ENCODE peak calls at places on chromosomes 5 and 9, in eight cellular contexts. P is ovary, J is IMR-90, Q is Peyer's patch, D is heart left ventricle, Z is sigmoid colon, U is thyroid gland, E is adrenal gland. X is an unnamed sample.

GRCh38 chr5:147878066-147878748 is at the start of gene SCGB3A2:
- DNase-seq in P (no peak), J (no peak), Q (no peak), D (no peak), Z (no peak), U (no peak), E (no peak), X (no peak)

GRCh38 chr5:71892641-71893340 is 173.7 kb downstream of the CARTPT start:
- DNase-seq in P (no peak), J (no peak), Q (no peak), D (no peak), Z (no peak), U (no peak), E (no peak), X (no peak)

GRCh38 chr9:100011062-100011681 is 87.6 kb downstream of the ERP44 start:
- DNase-seq in P (no peak), J (peak; percentile 67), Q (no peak), D (no peak), Z (no peak), U (no peak), E (no peak), X (peak; percentile 49)

GRCh38 chr5:167798427-167798826 is 493.0 kb upstream of the WWC1 start:
- DNase-seq in P (no peak), J (no peak), Q (no peak), D (no peak), Z (no peak), U (no peak), E (no peak), X (no peak)

GRCh38 chr9:117204971-117205370 is 209.9 kb downstream of the ASTN2 start:
- DNase-seq in P (no peak), J (peak; percentile 5), Q (no peak), D (no peak), Z (no peak), U (no peak), E (no peak), X (no peak)

GRCh38 chr5:65961644-65962043 is 35.3 kb downstream of the ERBIN start:
- DNase-seq in P (no peak), J (peak; percentile 79), Q (no peak), D (no peak), Z (no peak), U (no peak), E (no peak), X (no peak)

GRCh38 chr5:96896285-96896711 is 20.0 kb downstream of the ERAP2 start:
- DNase-seq in P (no peak), J (no peak), Q (peak; percentile 43), D (no peak), Z (no peak), U (no peak), E (no peak), X (no peak)

GRCh38 chr9:93899609-93900435 is 55.3 kb downstream of the BARX1 start:
- DNase-seq in P (peak; percentile 0), J (no peak), Q (no peak), D (no peak), Z (peak; percentile 56), U (no peak), E (no peak), X (no peak)

GRCh38 chr9:91193658-91194391 is 167.9 kb downstream of the AUH start:
- DNase-seq in P (peak; percentile 91), J (peak; percentile 96), Q (peak; percentile 79), D (peak; percentile 84), Z (peak; percentile 94), U (peak; percentile 75), E (peak; percentile 92), X (peak; percentile 81)

GRCh38 chr9:91195372-91196012 is 166.2 kb downstream of the AUH start:
- DNase-seq in P (no peak), J (no peak), Q (no peak), D (no peak), Z (no peak), U (no peak), E (no peak), X (no peak)

GRCh38 chr9:91197232-91198181 is 164.2 kb downstream of the AUH start:
- DNase-seq in P (peak; percentile 89), J (peak; percentile 98), Q (peak; percentile 42), D (peak; percentile 54), Z (peak; percentile 96), U (peak; percentile 30), E (peak; percentile 95), X (peak; percentile 80)

GRCh38 chr9:91198405-91198804 is 163.3 kb downstream of the AUH start:
- DNase-seq in P (no peak), J (no peak), Q (no peak), D (no peak), Z (no peak), U (no peak), E (no peak), X (no peak)

DNA sequence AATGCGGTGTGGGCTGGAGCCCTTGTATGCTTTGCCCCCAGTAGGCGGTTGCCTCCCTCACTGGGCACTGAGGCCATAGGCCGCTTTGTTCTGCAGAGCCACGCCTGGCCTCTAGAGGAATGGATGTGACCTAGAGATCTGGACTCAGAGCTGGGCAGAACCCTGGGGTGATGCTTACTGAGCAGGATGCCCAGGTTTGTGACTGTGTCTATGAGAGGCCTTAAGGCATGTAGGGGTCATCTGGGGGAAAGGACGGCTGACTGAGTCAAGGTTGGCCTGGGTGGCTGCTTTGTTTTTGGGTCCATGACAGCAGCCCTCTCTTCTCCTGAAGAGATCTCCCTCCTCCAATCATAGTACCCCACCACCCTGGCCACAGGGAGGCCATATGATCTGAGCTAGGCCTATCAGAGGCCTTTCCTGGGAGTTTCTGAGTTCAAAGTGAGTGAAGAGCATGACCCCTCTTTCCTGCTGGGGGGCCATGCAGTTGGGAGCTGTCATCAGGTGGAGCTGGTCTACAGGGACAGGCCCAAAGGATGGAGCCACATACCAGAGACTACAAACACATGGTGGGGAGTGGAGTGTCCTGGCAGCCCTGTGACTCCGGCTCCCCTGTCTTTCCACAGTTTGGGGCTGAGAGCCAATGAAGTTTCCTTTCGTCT is 165.5 kb downstream of the AUH start:
- DNase-seq in P (no peak), J (no peak), Q (no peak), D (no peak), Z (no peak), U (no peak), E (no peak), X (no peak)
- H3K4me1 ChIP-seq in P (peaks cover 17% of the 10 kb centered on the region), J (peaks cover 40% of the 10 kb centered on the region), Q (peaks cover 19% of the 10 kb centered on the region), D (peaks cover 6% of the 10 kb centered on the region), Z (peaks cover 61% of the 10 kb centered on the region), U (peaks cover 48% of the 10 kb centered on the region), E (peaks cover 69% of the 10 kb centered on the region), X (peaks cover 25% of the 10 kb centered on the region)

DNA sequence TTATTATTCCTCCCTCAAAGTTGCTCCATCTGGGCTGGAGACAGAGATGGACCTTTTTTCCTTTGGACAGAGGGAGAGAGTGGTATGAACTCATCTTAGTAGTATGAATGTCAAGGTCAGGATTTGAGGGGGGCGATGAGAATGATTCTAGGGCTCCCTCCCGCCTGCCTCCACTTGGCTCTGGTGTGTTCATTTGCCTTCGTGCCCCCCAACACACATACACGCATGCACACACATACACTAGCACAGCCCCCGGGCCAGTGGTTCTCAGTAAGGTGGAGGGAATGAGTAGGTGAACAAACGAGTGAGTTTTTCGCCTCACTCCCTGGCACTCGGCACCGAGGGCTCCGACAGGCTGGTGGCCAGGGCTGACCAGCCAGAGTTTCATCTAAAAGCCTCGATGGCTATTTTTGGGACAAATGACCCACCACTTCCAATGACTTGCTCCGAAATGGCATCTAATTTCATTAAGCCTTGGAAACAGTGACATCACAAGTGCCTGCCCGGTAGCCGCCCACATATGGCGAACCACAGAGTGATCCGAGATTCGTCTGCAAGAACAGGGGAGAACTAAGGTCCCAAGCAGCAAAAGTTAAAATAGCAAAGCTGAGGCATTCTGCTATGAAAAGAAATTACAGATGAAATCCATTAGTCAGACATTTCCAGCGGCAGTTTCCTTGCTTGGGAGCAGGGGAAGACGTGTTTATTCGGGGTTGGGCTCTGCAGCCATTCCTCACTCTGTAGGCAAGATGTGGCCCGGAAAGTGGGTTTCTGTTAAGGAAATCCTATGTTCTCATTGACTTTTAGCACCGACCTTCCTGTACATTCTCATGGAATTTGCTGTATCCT is 44.8 kb downstream of the ERGIC1 start:
- DNase-seq in P (peak; percentile 42), J (peak; percentile 74), Q (no peak), D (peak; percentile 40), Z (no peak), U (no peak), E (peak; percentile 81), X (no peak)
- TF ChIP-seq POLR2A in P (no peak), J (no peak), Q (no peak), D (no peak), Z (no peak), U (no peak), E (peak; percentile 70), X (no peak)

GRCh38 chr5:145946112-145946861 is 9.9 kb downstream of the SH3RF2 start:
- DNase-seq in P (no peak), J (peak; percentile 84), Q (no peak), D (no peak), Z (no peak), U (no peak), E (peak; percentile 46), X (no peak)

GRCh38 chr5:145947581-145947980 is 11.2 kb downstream of the SH3RF2 start:
- DNase-seq in P (no peak), J (no peak), Q (no peak), D (no peak), Z (no peak), U (no peak), E (no peak), X (no peak)

GRCh38 chr5:145943674-145944121 is 7.3 kb downstream of the SH3RF2 start:
- DNase-seq in P (no peak), J (peak; percentile 25), Q (no peak), D (no peak), Z (no peak), U (peak; percentile 74), E (no peak), X (peak; percentile 33)

GRCh38 chr5:145944328-145944727 is 8.0 kb downstream of the SH3RF2 start:
- DNase-seq in P (no peak), J (no peak), Q (no peak), D (no peak), Z (no peak), U (no peak), E (no peak), X (no peak)

DNA sequence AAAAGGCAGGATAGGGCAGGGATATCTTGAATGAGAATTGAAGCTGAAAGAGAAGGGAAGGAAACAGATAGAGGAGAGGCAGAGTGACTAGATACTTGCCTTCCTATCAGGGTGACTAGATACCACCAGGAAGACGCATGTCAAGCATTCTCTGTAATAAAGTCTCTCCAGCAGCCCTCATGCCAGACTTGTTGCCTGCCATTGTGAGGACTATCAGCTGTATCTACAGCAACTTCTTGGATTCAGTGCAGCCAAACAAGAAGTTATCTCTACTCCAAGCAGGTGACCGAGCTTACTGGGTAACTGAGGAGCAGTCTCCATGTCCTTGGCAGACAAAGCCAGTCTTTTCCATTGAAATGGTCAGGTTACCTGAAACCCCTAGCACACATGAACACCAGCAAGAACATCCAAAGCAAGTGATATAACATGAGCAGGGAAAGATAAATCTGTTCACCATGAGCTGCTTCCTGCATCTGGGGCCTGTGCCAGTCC is 9.3 kb downstream of the SH3RF2 start:
- DNase-seq in P (no peak), J (no peak), Q (no peak), D (no peak), Z (no peak), U (no peak), E (no peak), X (no peak)
- H3K4me1 ChIP-seq in P (no peaks in the 10 kb centered on the region), J (peaks cover 3% of the 10 kb centered on the region), Q (no peaks in the 10 kb centered on the region), D (peaks cover 4% of the 10 kb centered on the region), Z (no peaks in the 10 kb centered on the region), U (peaks cover 13% of the 10 kb centered on the region), E (no peaks in the 10 kb centered on the region), X (peaks cover 6% of the 10 kb centered on the region)

DNA sequence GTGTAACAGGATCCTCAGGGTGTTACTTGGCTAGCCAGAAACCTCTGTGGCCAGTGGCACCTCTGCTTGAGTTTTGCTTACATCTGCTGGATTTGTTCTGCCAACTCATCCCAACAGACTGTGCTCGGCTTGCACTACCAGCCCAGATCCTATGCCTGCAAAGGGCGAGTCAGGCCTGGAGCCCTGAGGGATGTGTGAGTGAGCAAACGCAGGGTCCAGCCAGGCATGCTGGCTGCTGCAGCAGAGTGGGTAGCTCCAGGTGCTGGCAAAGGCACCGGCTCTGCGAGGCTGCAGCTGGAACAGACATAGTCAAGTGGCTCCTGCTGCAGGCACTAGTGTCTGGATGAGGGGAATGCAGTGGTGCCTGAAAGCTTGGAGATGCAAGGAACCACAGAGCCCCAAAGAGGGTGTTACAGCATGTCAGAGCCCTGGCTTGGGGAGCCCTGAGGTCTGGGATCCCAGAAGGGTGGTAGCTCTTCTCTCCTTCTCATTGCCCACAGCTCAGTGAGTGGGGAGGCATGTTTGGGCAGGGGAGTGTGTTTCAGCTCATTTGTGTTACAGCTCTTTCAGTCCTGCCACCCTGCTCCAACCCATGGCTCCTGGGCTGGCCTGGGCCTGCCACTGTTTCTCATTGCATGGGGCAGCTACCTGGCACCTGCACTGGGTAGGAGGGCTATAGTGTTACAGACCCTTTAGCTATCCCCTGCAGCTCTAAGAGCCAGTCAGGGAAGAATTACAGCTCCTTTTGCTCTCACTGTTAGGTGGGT is 332.6 kb downstream of the TAF11L14 start:
- DNase-seq in P (no peak), J (no peak), Q (no peak), D (no peak), Z (no peak), U (no peak), E (no peak), X (no peak)
- TF ChIP-seq POLR2A in P (no peak), J (no peak), Q (no peak), D (no peak), Z (no peak), U (no peak), E (no peak), X (no peak)

X was measured in testis.